ENCODE peak calls at places on chromosomes 6 and 20, in six cellular contexts. W is CD4-positive, CD25-positive, alpha-beta regulatory T cell; M is left lung; H is aorta; F is thoracic aorta; K is heart left ventricle. O is an unnamed sample.
A peak's percentile ranks its signal among the peaks of the same experiment; 100 is the strongest.

GRCh38 chr6:155349956-155350355 is 35.7 kb upstream of the TFB1M start:
- ATAC-seq in F (no peak), K (no peak), H (no peak), W (no peak), M (no peak), O (no peak)

GRCh38 chr6:134665029-134665723 is 284.7 kb downstream of the ALDH8A1 start:
- ATAC-seq in W (no peak), K (no peak), M (no peak), H (no peak), F (no peak), O (no peak)

GRCh38 chr20:17841751-17842191 is 126.8 kb downstream of the SNX5 start:
- ATAC-seq in K (peak; percentile 71), F (no peak), M (peak; percentile 8), H (peak; percentile 82), W (no peak), O (peak; percentile 77)

GRCh38 chr6:132648356-132648755 is 10.6 kb downstream of the TAAR1 start:
- ATAC-seq in W (peak; percentile 60), M (no peak), K (no peak), H (no peak), F (no peak), O (no peak)

GRCh38 chr6:30877419-30878262 is 6.7 kb upstream of the DDR1 start:
- ATAC-seq in W (peak; percentile 77), M (peak; percentile 92), H (peak; percentile 92), F (peak; percentile 9), K (peak; percentile 93), O (peak; percentile 88)

GRCh38 chr6:90216081-90216977 is 80.3 kb downstream of the BACH2 start:
- ATAC-seq in H (no peak), W (peak; percentile 45), F (no peak), K (no peak), M (no peak), O (no peak)

GRCh38 chr6:42278131-42278853 is 60.6 kb upstream of the MRPS10 start:
- ATAC-seq in K (no peak), W (peak; percentile 52), F (no peak), H (no peak), M (no peak), O (no peak)

GRCh38 chr6:30870546-30870945 is 13.8 kb upstream of the DDR1 start:
- ATAC-seq in F (no peak), H (no peak), W (no peak), K (no peak), M (no peak), O (no peak)

GRCh38 chr20:5757949-5758348 is 7.7 kb downstream of the SHLD1 start:
- ATAC-seq in H (no peak), F (no peak), M (no peak), W (no peak), K (no peak), O (no peak)

GRCh38 chr6:25404094-25404493 is 124.9 kb downstream of the CARMIL1 start:
- ATAC-seq in H (no peak), F (no peak), K (no peak), W (no peak), M (no peak), O (no peak)

GRCh38 chr6:28408076-28408802 is 8.7 kb upstream of the ZSCAN12 start:
- ATAC-seq in W (no peak), F (no peak), M (no peak), K (no peak), H (no peak), O (no peak)

GRCh38 chr20:56795492-56795891 is 166.4 kb downstream of the TFAP2C start:
- ATAC-seq in M (no peak), F (no peak), W (no peak), H (no peak), K (no peak), O (no peak)

GRCh38 chr20:43513298-43514061 is 6.0 kb downstream of the L3MBTL1 start:
- ATAC-seq in H (no peak), W (no peak), K (no peak), F (no peak), M (peak; percentile 2), O (no peak)

GRCh38 chr6:131443514-131443913 is 129.5 kb upstream of the ARG1 start:
- ATAC-seq in K (no peak), F (no peak), H (no peak), M (no peak), W (peak; percentile 92), O (no peak)

GRCh38 chr6:55469829-55470438 is 109.1 kb downstream of the HMGCLL1 start:
- ATAC-seq in F (no peak), K (peak; percentile 24), W (no peak), M (no peak), H (no peak), O (no peak)

GRCh38 chr20:3515379-3516175 is 44.8 kb downstream of the ATRN start:
- ATAC-seq in H (no peak), M (no peak), W (no peak), F (no peak), K (no peak), O (no peak)

GRCh38 chr6:7165002-7165735 is 57.4 kb downstream of the RREB1 start:
- ATAC-seq in W (no peak), H (no peak), F (no peak), K (no peak), M (peak; percentile 17), O (no peak)

GRCh38 chr20:62702008-62702290 is 6.7 kb upstream of the NTSR1 start:
- ATAC-seq in M (no peak), H (no peak), K (no peak), F (no peak), W (no peak), O (no peak)

GRCh38 chr6:141848029-141848890 is 284.5 kb upstream of the GJE1 start:
- ATAC-seq in M (no peak), H (no peak), W (peak; percentile 93), K (no peak), F (no peak), O (no peak)

GRCh38 chr20:6026051-6026450 is 27.8 kb downstream of the LRRN4 start:
- ATAC-seq in H (no peak), K (peak; percentile 54), W (no peak), F (no peak), M (no peak), O (no peak)

GRCh38 chr6:30097902-30098606 is 14.8 kb downstream of the TRIM31 start:
- ATAC-seq in F (no peak), M (no peak), W (peak; percentile 34), H (no peak), K (no peak), O (no peak)

GRCh38 chr6:148893073-148893472 is 146.2 kb downstream of the UST start:
- ATAC-seq in H (no peak), W (no peak), M (no peak), K (no peak), F (no peak), O (no peak)

GRCh38 chr6:53216301-53216700 is 67.7 kb upstream of the GCM1 start:
- ATAC-seq in F (no peak), K (no peak), W (no peak), M (no peak), H (no peak), O (no peak)

GRCh38 chr6:1215023-1215422 is 96.9 kb upstream of the FOXQ1 start:
- ATAC-seq in K (no peak), H (no peak), F (no peak), W (no peak), M (no peak), O (no peak)

GRCh38 chr6:41201784-41202181 is 834 bp upstream of the TREML2 start:
- ATAC-seq in W (no peak), K (no peak), F (no peak), H (no peak), M (no peak), O (no peak)

GRCh38 chr20:1376453-1377270 is 16.2 kb downstream of the FKBP1A start:
- ATAC-seq in M (peak; percentile 23), H (no peak), F (no peak), K (peak; percentile 45), W (no peak), O (no peak)

GRCh38 chr6:42313941-42314570 is 96.4 kb upstream of the MRPS10 start:
- ATAC-seq in H (no peak), W (no peak), M (no peak), F (no peak), K (no peak), O (no peak)

GRCh38 chr20:36847710-36848040 is 28.3 kb upstream of the TLDC2 start:
- ATAC-seq in K (no peak), H (peak; percentile 2), W (no peak), M (no peak), F (no peak), O (peak; percentile 22)
- H3K4me1 ChIP-seq in K (peaks cover 89% of the 10 kb centered on the region), H (no peaks in the 10 kb centered on the region), W (no peaks in the 10 kb centered on the region), M (peaks cover 51% of the 10 kb centered on the region), F (peaks cover 39% of the 10 kb centered on the region), O (peaks cover 10% of the 10 kb centered on the region)

GRCh38 chr20:32528905-32529670 is 56.0 kb downstream of the NOL4L start:
- ATAC-seq in K (no peak), W (no peak), H (no peak), F (no peak), M (no peak), O (no peak)
- H3K4me1 ChIP-seq in K (peaks cover 39% of the 10 kb centered on the region), W (peaks cover 83% of the 10 kb centered on the region), H (no peaks in the 10 kb centered on the region), F (no peaks in the 10 kb centered on the region), M (peaks cover 34% of the 10 kb centered on the region), O (no peaks in the 10 kb centered on the region)

GRCh38 chr6:36539814-36540568 is 7.3 kb downstream of the STK38 start:
- ATAC-seq in M (no peak), F (no peak), K (peak; percentile 93), W (peak; percentile 79), H (no peak), O (no peak)

GRCh38 chr6:36542041-36542440 is 5.2 kb downstream of the STK38 start:
- ATAC-seq in H (no peak), M (no peak), F (no peak), K (no peak), W (no peak), O (no peak)

GRCh38 chr6:36533321-36533720 is 14.0 kb downstream of the STK38 start:
- ATAC-seq in W (no peak), M (no peak), H (no peak), F (no peak), K (no peak), O (no peak)

DNA sequence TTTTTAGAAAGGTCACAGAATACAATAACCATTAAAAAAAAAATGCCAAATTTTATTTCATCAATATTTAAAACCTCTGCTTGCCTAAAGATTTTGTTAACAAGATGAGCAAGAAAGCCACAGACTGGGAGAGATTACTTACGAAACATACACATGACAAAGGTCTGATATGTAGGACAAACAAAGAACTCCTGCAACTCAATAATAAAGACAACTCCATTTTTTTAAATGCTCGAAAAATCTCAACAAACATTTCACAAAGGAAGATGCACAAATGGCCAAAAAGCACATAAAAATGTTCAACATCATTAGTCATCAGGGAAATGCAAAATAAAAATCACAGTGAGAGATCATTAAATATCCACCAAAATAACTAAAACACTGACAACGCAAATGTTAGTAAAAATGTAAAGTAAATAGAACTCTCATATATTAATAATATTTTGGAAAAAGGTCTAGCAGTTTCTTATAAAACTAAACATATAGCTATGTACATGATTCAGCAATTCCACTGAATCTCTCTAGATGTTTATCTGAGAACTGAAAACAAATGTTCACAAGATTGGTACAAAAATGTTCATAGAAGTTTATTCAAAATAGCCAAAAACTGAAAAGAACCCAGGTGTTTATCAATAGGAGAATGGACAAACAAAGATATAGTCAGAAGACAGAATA is 10.3 kb downstream of the STK38 start:
- ATAC-seq in W (no peak), K (no peak), F (no peak), H (no peak), M (no peak), O (no peak)
- H3K4me1 ChIP-seq in W (peaks cover 53% of the 10 kb centered on the region), K (peaks cover 27% of the 10 kb centered on the region), F (no peaks in the 10 kb centered on the region), H (no peaks in the 10 kb centered on the region), M (peaks cover 23% of the 10 kb centered on the region), O (peaks cover 20% of the 10 kb centered on the region)

GRCh38 chr6:163415176-163415619 is 680 bp downstream of the QKI start:
- ATAC-seq in H (no peak), M (no peak), F (no peak), K (no peak), W (no peak), O (no peak)
- H3K4me1 ChIP-seq in H (peaks cover under 1% of the 10 kb centered on the region), M (peaks cover 49% of the 10 kb centered on the region), F (peaks cover 6% of the 10 kb centered on the region), K (peaks cover 22% of the 10 kb centered on the region), W (peaks cover 30% of the 10 kb centered on the region), O (peaks cover 42% of the 10 kb centered on the region)

GRCh38 chr6:13526339-13526717 is 38.9 kb upstream of the GFOD1 start:
- ATAC-seq in K (no peak), M (no peak), F (no peak), H (no peak), W (no peak), O (peak; percentile 9)
- H3K4me1 ChIP-seq in K (peaks cover 56% of the 10 kb centered on the region), M (peaks cover 33% of the 10 kb centered on the region), F (no peaks in the 10 kb centered on the region), H (no peaks in the 10 kb centered on the region), W (peaks cover 11% of the 10 kb centered on the region), O (peaks cover 5% of the 10 kb centered on the region)

O was measured in gastroesophageal sphincter.